ENCODE peak calls at places on chromosome 19, in four cellular contexts. One of them, this sample, is unnamed.

GRCh38 chr19:35742121-35742724 is at the start of gene IGFLR1:
- DNase-seq in C1 segment of cervical spinal cord: no peak
- DNase-seq in Right ventricle myocardium superior: no peak
- DNase-seq in A673: no peak
- DNase-seq in this sample: peak; percentile 46

GRCh38 chr19:41421314-41421713 is 5.9 kb downstream of the B3GNT8 start:
- DNase-seq in C1 segment of cervical spinal cord: no peak
- DNase-seq in Right ventricle myocardium superior: no peak
- DNase-seq in A673: no peak
- DNase-seq in this sample: no peak

GRCh38 chr19:38699027-38699346 is 45.3 kb downstream of the CAPN12 start:
- DNase-seq in C1 segment of cervical spinal cord: no peak
- DNase-seq in Right ventricle myocardium superior: no peak
- DNase-seq in A673: no peak
- DNase-seq in this sample: no peak

GRCh38 chr19:1956868-1957492 is 16.0 kb downstream of the CSNK1G2 start:
- DNase-seq in C1 segment of cervical spinal cord: no peak
- DNase-seq in Right ventricle myocardium superior: no peak
- DNase-seq in A673: no peak
- DNase-seq in this sample: no peak

GRCh38 chr19:56141416-56141992 is 417 bp downstream of the ZNF444 start:
- DNase-seq in C1 segment of cervical spinal cord: no peak
- DNase-seq in Right ventricle myocardium superior: no peak
- DNase-seq in A673: no peak
- DNase-seq in this sample: no peak

GRCh38 chr19:54035215-54036178 is 28.2 kb downstream of the VSTM1 start:
- DNase-seq in C1 segment of cervical spinal cord: no peak
- DNase-seq in Right ventricle myocardium superior: no peak
- DNase-seq in A673: peak; percentile 66
- DNase-seq in this sample: no peak

GRCh38 chr19:9323557-9323918 is 441 bp upstream of the ZNF559 start:
- DNase-seq in C1 segment of cervical spinal cord: no peak
- DNase-seq in Right ventricle myocardium superior: peak; percentile 76
- DNase-seq in A673: peak; percentile 81
- DNase-seq in this sample: no peak

GRCh38 chr19:15374796-15375440 is 4.7 kb downstream of the AKAP8 start:
- DNase-seq in C1 segment of cervical spinal cord: no peak
- DNase-seq in Right ventricle myocardium superior: peak; percentile 88
- DNase-seq in A673: no peak
- DNase-seq in this sample: no peak

GRCh38 chr19:33699754-33700407 is 78.1 kb downstream of the CHST8 start:
- DNase-seq in C1 segment of cervical spinal cord: no peak
- DNase-seq in Right ventricle myocardium superior: no peak
- DNase-seq in A673: no peak
- DNase-seq in this sample: no peak

GRCh38 chr19:51750381-51751124 is 1.1 kb downstream of the FPR1 start:
- DNase-seq in C1 segment of cervical spinal cord: no peak
- DNase-seq in Right ventricle myocardium superior: no peak
- DNase-seq in A673: no peak
- DNase-seq in this sample: no peak

GRCh38 chr19:42693760-42694350 is 46.4 kb downstream of the PSG3 start:
- DNase-seq in C1 segment of cervical spinal cord: no peak
- DNase-seq in Right ventricle myocardium superior: no peak
- DNase-seq in A673: peak; percentile 43
- DNase-seq in this sample: no peak

GRCh38 chr19:14450168-14450874 is 17.2 kb downstream of the PKN1 start:
- DNase-seq in C1 segment of cervical spinal cord: no peak
- DNase-seq in Right ventricle myocardium superior: no peak
- DNase-seq in A673: peak; percentile 78
- DNase-seq in this sample: peak; percentile 56

GRCh38 chr19:28437390-28438346 is 775.3 kb downstream of the UQCRFS1 start:
- DNase-seq in C1 segment of cervical spinal cord: no peak
- DNase-seq in Right ventricle myocardium superior: no peak
- DNase-seq in A673: no peak
- DNase-seq in this sample: no peak

GRCh38 chr19:33459691-33460090 is 61.9 kb downstream of the PEPD start:
- DNase-seq in C1 segment of cervical spinal cord: no peak
- DNase-seq in Right ventricle myocardium superior: no peak
- DNase-seq in A673: no peak
- DNase-seq in this sample: no peak

GRCh38 chr19:9431475-9431874 is 3.9 kb downstream of the ZNF266 start:
- DNase-seq in C1 segment of cervical spinal cord: no peak
- DNase-seq in Right ventricle myocardium superior: no peak
- DNase-seq in A673: peak; percentile 56
- DNase-seq in this sample: peak; percentile 34

GRCh38 chr19:6744381-6745288 is 5.2 kb downstream of the TRIP10 start:
- DNase-seq in C1 segment of cervical spinal cord: no peak
- DNase-seq in Right ventricle myocardium superior: peak; percentile 90
- DNase-seq in A673: peak; percentile 86
- DNase-seq in this sample: no peak